ENCODE peak calls at places on chromosomes 5 and 9, in five cellular contexts. One of them, this sample, is unnamed.

GRCh38 chr9:128421474-128422010 is 885 bp downstream of the CERCAM start:
- DNase-seq in NCI-H2081: no peak
- DNase-seq in T-helper 17 cell: no peak
- DNase-seq in WERI-Rb-1: no peak
- DNase-seq in iris pigment epithelial cell: peak
- DNase-seq in this sample: peak

GRCh38 chr5:166509085-166509484 is 1782.4 kb upstream of the WWC1 start:
- DNase-seq in iris pigment epithelial cell: peak
- DNase-seq in WERI-Rb-1: no peak
- DNase-seq in NCI-H2081: no peak
- DNase-seq in T-helper 17 cell: no peak
- DNase-seq in this sample: no peak

GRCh38 chr9:33709241-33709640 is 86.1 kb upstream of the PRSS3 start:
- DNase-seq in iris pigment epithelial cell: no peak
- DNase-seq in WERI-Rb-1: no peak
- DNase-seq in NCI-H2081: no peak
- DNase-seq in T-helper 17 cell: no peak
- DNase-seq in this sample: no peak

GRCh38 chr9:133958756-133959155 is 33.4 kb downstream of the VAV2 start:
- DNase-seq in T-helper 17 cell: no peak
- DNase-seq in NCI-H2081: no peak
- DNase-seq in iris pigment epithelial cell: no peak
- DNase-seq in WERI-Rb-1: no peak
- DNase-seq in this sample: no peak

GRCh38 chr5:100864931-100865330 is 38.2 kb downstream of the ST8SIA4 start:
- DNase-seq in NCI-H2081: no peak
- DNase-seq in iris pigment epithelial cell: no peak
- DNase-seq in WERI-Rb-1: no peak
- DNase-seq in T-helper 17 cell: no peak
- DNase-seq in this sample: no peak

GRCh38 chr5:155053482-155053881 is 39.9 kb downstream of the KIF4B start:
- DNase-seq in NCI-H2081: no peak
- DNase-seq in T-helper 17 cell: no peak
- DNase-seq in iris pigment epithelial cell: no peak
- DNase-seq in WERI-Rb-1: no peak
- DNase-seq in this sample: no peak

GRCh38 chr5:159442210-159442850 is 112.0 kb upstream of the IL12B start:
- DNase-seq in NCI-H2081: no peak
- DNase-seq in T-helper 17 cell: no peak
- DNase-seq in WERI-Rb-1: peak
- DNase-seq in iris pigment epithelial cell: no peak
- DNase-seq in this sample: no peak

GRCh38 chr5:68122929-68123328 is 92.6 kb upstream of the PIK3R1 start:
- DNase-seq in NCI-H2081: no peak
- DNase-seq in T-helper 17 cell: no peak
- DNase-seq in WERI-Rb-1: no peak
- DNase-seq in iris pigment epithelial cell: no peak
- DNase-seq in this sample: no peak

GRCh38 chr5:173012882-173013281 is 29.3 kb downstream of the ATP6V0E1 start:
- DNase-seq in T-helper 17 cell: no peak
- DNase-seq in WERI-Rb-1: no peak
- DNase-seq in NCI-H2081: no peak
- DNase-seq in iris pigment epithelial cell: peak
- DNase-seq in this sample: peak

This sample was measured in fibroblast of the aortic adventitia.